ENCODE peak calls at places on chromosomes 4 and X, in six cellular contexts. X, D, O, Q, P and V are unnamed samples.

GRCh38 chr4:126938023-126938422 is 694.7 kb upstream of the INTU start:
- DNase-seq in X (no peak), O (no peak), Q (no peak), D (no peak), P (no peak), V (no peak)

GRCh38 chrX:17046478-17047097 is 100.1 kb downstream of the REPS2 start:
- DNase-seq in X (peak), Q (peak), P (peak), D (peak), O (peak), V (peak)

GRCh38 chr4:153257151-153257620 is 52.9 kb downstream of the TRIM2 start:
- DNase-seq in Q (peak), P (no peak), O (no peak), D (no peak), X (peak), V (no peak)

GRCh38 chr4:181538435-181538834 is 704.8 kb upstream of the TENM3 start:
- DNase-seq in O (no peak), Q (no peak), P (no peak), D (no peak), X (no peak), V (no peak)

GRCh38 chrX:3576886-3577516 is 136.4 kb downstream of the PRKX start:
- DNase-seq in X (no peak), D (no peak), O (no peak), Q (no peak), P (no peak), V (no peak)

GRCh38 chr4:38717604-38718003 is 53.6 kb downstream of the KLF3 start:
- DNase-seq in Q (no peak), X (peak), P (no peak), O (no peak), D (no peak), V (no peak)

GRCh38 chr4:80202784-80203553 is 5.7 kb downstream of the PRDM8 start:
- DNase-seq in Q (peak), D (no peak), O (peak), P (no peak), X (peak), V (no peak)

GRCh38 chrX:152157042-152157441 is 18.7 kb upstream of the MAGEA10 start:
- DNase-seq in D (no peak), X (no peak), P (no peak), O (no peak), Q (no peak), V (no peak)

GRCh38 chrX:97685753-97686152 is 802.0 kb downstream of the RPA4 start:
- DNase-seq in P (no peak), X (peak), D (peak), Q (peak), O (no peak), V (no peak)

GRCh38 chr4:26441110-26441509 is 49.2 kb downstream of the CCKAR start:
- DNase-seq in P (no peak), X (peak), O (no peak), Q (no peak), D (no peak), V (no peak)

GRCh38 chrX:56219702-56220101 is 12.5 kb upstream of the KLF8 start:
- DNase-seq in D (no peak), Q (no peak), O (no peak), X (peak), P (no peak), V (no peak)

GRCh38 chr4:141246243-141246642 is 25.5 kb downstream of the ZNF330 start:
- DNase-seq in D (no peak), O (no peak), X (no peak), Q (no peak), P (no peak), V (no peak)

GRCh38 chr4:176340871-176341685 is 21.3 kb downstream of the SPCS3 start:
- DNase-seq in D (no peak), P (no peak), X (peak), Q (peak), O (no peak), V (no peak)

GRCh38 chr4:79848329-79848728 is 224.7 kb downstream of the ANTXR2 start:
- DNase-seq in D (no peak), P (no peak), O (no peak), X (peak), Q (no peak), V (no peak)

GRCh38 chr4:10083331-10083769 is 33.2 kb downstream of the WDR1 start:
- DNase-seq in X (no peak), O (peak), D (no peak), Q (no peak), P (no peak), V (no peak)

DNA sequence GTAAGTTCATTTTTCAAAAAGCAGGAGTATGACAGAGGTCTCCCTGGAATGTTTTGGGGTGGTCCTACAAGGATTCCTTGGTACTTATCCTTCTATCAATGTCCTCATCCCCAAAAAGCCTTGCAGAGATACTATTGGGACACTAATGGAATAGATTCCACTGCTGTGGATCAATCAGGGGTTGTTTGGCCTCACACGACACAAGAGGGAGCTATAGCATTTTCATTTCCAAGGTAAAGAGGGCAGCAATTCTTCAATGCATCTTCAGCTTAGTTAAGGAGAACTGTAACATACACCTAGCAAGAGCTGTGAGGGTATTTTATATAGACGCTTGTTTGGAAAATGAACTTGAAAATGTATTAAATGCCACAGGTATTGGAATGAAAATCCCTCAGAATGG is 50.9 kb downstream of the USP26 start:
- DNase-seq in Q (no peak), O (no peak), X (peak), P (no peak), D (no peak), V (no peak)
- TF ChIP-seq CTCF in Q (peak), O (no peak), X (peak), P (no peak), D (no peak), V (peak)

GRCh38 chr4:188246488-188246887 is 107.2 kb downstream of the TRIML1 start:
- DNase-seq in P (no peak), Q (no peak), O (no peak), X (no peak), D (no peak), V (no peak)
- TF ChIP-seq CTCF in P (no peak), Q (no peak), O (no peak), X (no peak), D (no peak), V (peak)

DNA sequence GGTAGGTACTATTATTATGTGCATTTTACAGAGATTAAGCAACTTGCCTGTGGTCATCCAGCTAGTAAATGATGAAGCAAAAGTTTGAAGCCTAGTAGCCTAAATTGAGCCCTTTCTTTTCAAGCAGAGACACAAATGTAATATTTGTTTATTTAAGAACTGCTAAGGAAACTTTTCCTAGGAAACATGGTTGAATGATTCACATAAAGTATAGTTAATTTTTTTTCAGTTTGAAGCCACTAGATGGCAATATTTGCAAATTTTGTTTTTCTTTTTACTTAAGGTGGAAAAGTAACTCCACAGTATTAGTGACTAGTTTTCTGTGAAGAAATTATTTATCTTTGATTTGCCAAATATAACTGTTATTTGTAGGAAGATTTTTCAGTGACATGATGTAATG is 52.8 kb upstream of the ANKRD17 start:
- DNase-seq in D (no peak), X (peak), Q (no peak), O (no peak), P (no peak), V (no peak)
- TF ChIP-seq CTCF in D (no peak), X (peak), Q (peak), O (no peak), P (peak), V (peak)

GRCh38 chr4:146585761-146586333 is 52.8 kb upstream of the POU4F2 start:
- DNase-seq in X (peak), P (no peak), Q (no peak), O (no peak), D (no peak), V (no peak)

GRCh38 chr4:146577111-146577510 is 55.4 kb upstream of the SLC10A7 start:
- DNase-seq in X (no peak), D (no peak), Q (no peak), O (no peak), P (no peak), V (no peak)

DNA sequence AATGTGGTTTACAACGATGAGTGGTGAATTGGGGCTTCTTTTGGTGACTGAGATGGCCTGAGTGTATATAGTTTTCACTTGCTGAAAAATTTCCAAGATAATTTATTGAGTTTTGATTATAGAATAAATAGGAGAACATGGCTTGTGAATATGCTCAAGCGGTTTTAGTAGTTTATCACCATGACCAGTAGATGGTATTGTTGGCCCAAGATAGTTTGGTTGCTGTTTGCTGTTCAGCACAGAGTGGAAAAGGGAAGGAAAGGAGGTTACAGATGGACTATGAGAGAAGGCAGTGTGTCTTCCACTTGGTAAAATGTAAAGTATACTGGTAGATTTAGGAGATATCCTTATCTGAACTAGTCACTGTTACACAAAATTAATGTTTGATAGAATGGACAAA is 55.8 kb upstream of the POU4F2 start:
- DNase-seq in Q (no peak), P (no peak), D (peak), O (no peak), X (peak), V (no peak)
- TF ChIP-seq CTCF in Q (no peak), P (no peak), D (peak), O (no peak), X (peak), V (peak)

GRCh38 chrX:65871671-65872311 is 168.1 kb downstream of the VSIG4 start:
- DNase-seq in O (no peak), P (no peak), Q (no peak), D (no peak), X (peak), V (no peak)
- TF ChIP-seq CTCF in O (no peak), P (no peak), Q (no peak), D (no peak), X (peak), V (no peak)

GRCh38 chr4:174210354-174210753 is 73.1 kb downstream of the FBXO8 start:
- DNase-seq in O (no peak), P (no peak), Q (no peak), X (no peak), D (no peak), V (no peak)
- TF ChIP-seq CTCF in O (no peak), P (no peak), Q (no peak), X (no peak), D (peak), V (no peak)

DNA sequence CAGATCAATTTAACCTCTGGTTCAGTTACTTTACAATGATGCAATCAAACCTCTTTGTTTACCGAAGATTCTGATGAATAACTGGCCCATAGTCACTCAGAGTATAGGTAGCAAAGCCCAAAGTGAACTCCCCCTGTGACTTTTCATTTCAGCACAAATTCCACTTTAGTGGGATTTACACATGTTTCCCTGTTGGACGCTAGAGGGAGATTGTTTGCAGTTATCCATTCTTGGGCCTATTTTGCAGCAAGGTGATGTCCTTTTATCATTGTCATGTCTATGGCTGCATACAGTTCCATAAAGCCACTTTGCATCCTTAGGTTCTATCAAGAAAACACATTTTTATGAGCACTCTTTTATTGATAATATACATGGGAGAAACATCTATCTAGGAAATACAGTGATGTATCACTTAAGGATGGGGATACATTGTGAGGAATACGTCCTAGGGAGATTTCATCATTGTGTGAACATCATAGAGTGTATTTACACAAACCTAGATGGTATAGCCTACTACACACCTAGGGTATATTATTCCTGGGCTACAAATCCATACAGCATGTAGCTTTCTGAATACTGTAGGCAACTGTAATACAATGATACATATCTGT is 14.5 kb upstream of the DKK2 start:
- DNase-seq in O (no peak), P (no peak), Q (no peak), X (peak), D (no peak), V (no peak)
- TF ChIP-seq CTCF in O (no peak), P (peak), Q (peak), X (peak), D (peak), V (peak)